ENCODE peak calls at places on chromosomes 16 and 17, in nine cellular contexts. W is tibial artery, S is heart left ventricle, Z is adrenal gland, J is AG04450, E is keratinocyte, Q is thoracic aorta, O is WERI-Rb-1, H is astrocyte of the spinal cord. C is an unnamed sample.
A peak's percentile ranks its signal among the peaks of the same experiment; 100 is the strongest.

GRCh38 chr17:82595893-82596292 is 52.4 kb downstream of the WDR45B start:
- DNase-seq in W (no peak), J (no peak), E (no peak), S (no peak), O (no peak), H (no peak), Q (no peak), Z (no peak), C (no peak)

GRCh38 chr17:1082579-1082978 is 85.7 kb downstream of the TIMM22 start:
- DNase-seq in O (no peak), E (no peak), W (no peak), H (peak; percentile 69), S (no peak), Z (peak; percentile 86), J (no peak), Q (no peak), C (no peak)

GRCh38 chr16:58088116-58088515 is 41.1 kb downstream of the CFAP20 start:
- DNase-seq in E (no peak), Z (no peak), Q (no peak), S (no peak), O (no peak), W (no peak), H (no peak), J (no peak), C (no peak)

GRCh38 chr17:73474370-73474988 is 162.7 kb upstream of the CDC42EP4 start:
- DNase-seq in W (peak; percentile 31), Z (peak; percentile 80), S (peak; percentile 86), H (peak; percentile 43), E (peak; percentile 17), J (no peak), O (no peak), Q (peak; percentile 11), C (peak; percentile 94)

GRCh38 chr16:50096791-50097190 is 31.0 kb downstream of the HEATR3 start:
- DNase-seq in W (no peak), Z (no peak), J (peak; percentile 24), E (no peak), Q (no peak), O (no peak), S (no peak), H (peak; percentile 53), C (no peak)

GRCh38 chr16:924063-924462 is 46.7 kb downstream of the LMF1 start:
- DNase-seq in O (no peak), H (no peak), S (no peak), Z (no peak), Q (no peak), E (no peak), W (no peak), J (no peak), C (peak; percentile 4)

GRCh38 chr16:13070268-13070667 is 168.9 kb downstream of the SHISA9 start:
- DNase-seq in H (no peak), E (no peak), J (no peak), Z (no peak), O (no peak), W (no peak), S (no peak), Q (no peak), C (no peak)

GRCh38 chr17:38850374-38850773 is 3.1 kb downstream of the RPL23 start:
- DNase-seq in H (no peak), Q (no peak), Z (no peak), J (no peak), W (no peak), S (no peak), E (no peak), O (no peak), C (no peak)

GRCh38 chr17:37701424-37702020 is 43.3 kb downstream of the HNF1B start:
- DNase-seq in J (no peak), Z (no peak), O (peak; percentile 26), W (peak; percentile 30), S (peak; percentile 14), H (no peak), E (no peak), Q (no peak), C (peak; percentile 16)

GRCh38 chr17:40345161-40346034 is 19.1 kb downstream of the GJD3 start:
- DNase-seq in W (peak; percentile 60), O (peak; percentile 89), H (peak; percentile 68), S (peak; percentile 88), Q (no peak), J (no peak), Z (peak; percentile 62), E (no peak), C (peak; percentile 38)

GRCh38 chr17:82252511-82253178 is 20.9 kb downstream of the CSNK1D start:
- DNase-seq in E (no peak), O (no peak), Z (peak; percentile 13), H (no peak), S (no peak), W (no peak), Q (no peak), J (no peak), C (no peak)

GRCh38 chr17:75512946-75513666 is 2.2 kb downstream of the CASKIN2 start:
- DNase-seq in Q (no peak), S (no peak), O (no peak), W (no peak), J (no peak), E (no peak), Z (no peak), H (no peak), C (no peak)

GRCh38 chr17:3986270-3986938 is 22.2 kb upstream of the ATP2A3 start:
- DNase-seq in E (no peak), W (no peak), J (no peak), S (no peak), O (no peak), H (no peak), Z (no peak), Q (no peak), C (no peak)

GRCh38 chr17:2094891-2095535 is 40.1 kb downstream of the HIC1 start:
- DNase-seq in S (peak; percentile 76), Z (peak; percentile 55), W (peak; percentile 59), Q (no peak), O (peak; percentile 44), H (peak; percentile 84), J (no peak), E (no peak), C (peak; percentile 49)

GRCh38 chr17:49227436-49228261 is 2.9 kb downstream of the PHOSPHO1 start:
- DNase-seq in O (peak; percentile 93), Z (peak; percentile 72), W (peak; percentile 60), E (peak; percentile 38), J (peak; percentile 26), S (peak; percentile 72), Q (no peak), H (peak; percentile 57), C (peak; percentile 78)

GRCh38 chr16:85445779-85446222 is 167.3 kb upstream of the GSE1 start:
- DNase-seq in S (no peak), W (no peak), H (no peak), O (no peak), Q (no peak), E (no peak), J (no peak), Z (no peak), C (peak; percentile 63)

GRCh38 chr17:81733507-81734404 is 21.7 kb downstream of the SLC25A10 start:
- DNase-seq in S (peak; percentile 79), H (peak; percentile 52), Z (peak; percentile 80), O (peak; percentile 89), Q (no peak), E (no peak), W (peak; percentile 68), J (no peak), C (peak; percentile 86)

DNA sequence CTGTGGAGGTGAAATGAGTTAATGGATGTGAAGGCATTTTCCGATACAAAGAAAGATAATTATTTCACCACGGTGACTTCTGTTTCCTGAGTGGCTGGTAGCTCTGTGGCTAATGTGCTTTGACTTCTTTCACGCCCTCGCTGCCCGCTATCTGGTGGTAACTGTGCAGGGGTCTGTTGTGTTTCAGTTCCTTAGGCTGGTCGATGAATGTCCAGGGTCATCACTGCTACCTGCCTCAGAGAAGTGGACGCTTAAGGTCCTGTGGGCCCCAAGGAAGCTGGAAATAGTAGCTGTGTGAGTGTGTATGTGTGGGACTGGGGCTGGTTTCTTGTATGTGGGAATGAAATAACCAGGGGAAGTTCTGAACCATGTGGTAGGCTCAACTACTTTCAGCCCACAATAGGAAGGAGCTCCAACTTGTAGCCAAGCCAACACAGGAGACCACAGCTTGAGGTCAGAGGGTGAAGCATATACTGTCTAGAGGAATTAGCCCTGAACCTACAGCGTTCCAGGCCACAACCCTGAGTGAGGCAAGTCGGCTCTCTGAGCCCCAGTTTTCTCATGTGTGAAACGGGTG is 15.9 kb upstream of the CCL5 start:
- DNase-seq in E (no peak), W (no peak), Q (no peak), H (no peak), J (no peak), S (no peak), Z (no peak), O (no peak), C (no peak)
- H3K4me3 ChIP-seq in E (no peak overlapping the region), W (no peak overlapping the region), Q (no peak overlapping the region), H (no peak overlapping the region), J (no peak overlapping the region), S (no peak overlapping the region), Z (no peak overlapping the region), O (no peak overlapping the region), C (no peak overlapping the region)

DNA sequence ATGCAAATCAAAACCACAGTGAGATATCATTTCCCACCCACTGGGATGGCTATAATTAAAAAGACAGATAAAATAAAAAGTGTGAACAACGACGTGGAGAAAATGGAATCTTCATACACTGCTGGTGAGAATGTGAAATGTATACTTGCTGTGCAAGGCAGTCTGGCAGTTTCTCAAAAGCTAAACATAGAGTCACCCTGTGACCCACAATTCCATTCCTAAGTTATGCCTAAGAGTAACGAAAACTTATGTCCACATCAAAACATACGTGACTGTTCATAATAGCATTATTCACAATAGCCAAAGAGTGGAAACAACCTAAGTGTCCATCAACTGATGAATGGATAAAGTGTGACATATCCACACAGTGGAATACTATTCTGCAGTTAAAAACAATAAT is 38.1 kb upstream of the VPS4A start:
- DNase-seq in Z (no peak), Q (no peak), O (no peak), E (no peak), S (no peak), H (peak; percentile 81), J (peak; percentile 83), W (no peak), C (no peak)
- TF ChIP-seq CTCF in Z (no peak), Q (no peak), O (no peak), E (no peak), S (no peak), H (no peak), J (peak; percentile 12), W (no peak), C (no peak)

DNA sequence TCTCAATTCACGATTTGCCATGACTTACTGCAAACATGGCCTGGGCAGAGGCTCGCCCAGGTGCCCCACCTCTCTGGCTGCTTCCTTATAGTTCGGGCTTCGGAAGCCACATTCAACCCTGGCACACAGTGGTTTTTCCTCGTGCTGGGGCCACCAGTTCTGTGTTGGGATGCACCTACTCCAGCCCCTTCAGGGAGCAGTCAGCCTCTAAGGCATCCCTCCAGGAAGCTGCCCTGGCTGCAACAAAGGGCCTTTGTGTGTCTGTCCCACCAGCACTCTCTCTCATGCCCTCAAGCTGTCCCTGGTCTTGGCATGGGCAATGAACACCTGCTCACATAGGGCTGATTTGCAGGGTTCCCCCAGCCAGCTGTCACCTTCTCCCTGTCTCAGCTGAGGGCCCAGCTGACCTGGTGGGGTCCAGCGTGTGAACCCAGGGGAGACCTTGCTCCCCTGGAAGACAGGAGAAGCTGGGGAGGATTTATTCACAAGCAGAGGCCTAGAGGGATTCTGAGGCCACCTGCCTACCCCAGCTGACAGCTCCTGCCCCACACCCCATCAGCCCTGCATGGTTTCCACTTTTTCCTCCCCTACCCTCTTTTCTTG is 804 bp upstream of the NOXO1 start:
- DNase-seq in W (no peak), H (no peak), E (no peak), S (no peak), Q (no peak), J (no peak), O (peak; percentile 57), Z (no peak), C (no peak)
- H3K4me3 ChIP-seq in W (no peak overlapping the region), H (no peak overlapping the region), E (no peak overlapping the region), S (no peak overlapping the region), Q (no peak overlapping the region), J (no peak overlapping the region), O (no peak overlapping the region), Z (no peak overlapping the region), C (no peak overlapping the region)

GRCh38 chr17:41486809-41487530 is 2.7 kb downstream of the KRT36 start:
- DNase-seq in O (peak; percentile 82), J (no peak), Z (no peak), Q (no peak), W (no peak), H (no peak), S (no peak), E (no peak), C (peak; percentile 42)
- TF ChIP-seq CTCF in O (peak; percentile 96), J (no peak), Z (no peak), Q (peak; percentile 28), W (no peak), H (peak; percentile 52), S (no peak), E (peak; percentile 35), C (peak; percentile 51)